ENCODE peak calls at places on chromosomes 1 and 21, in seven cellular contexts. K is A673, H is BJ, W is AG04449, V is astrocyte of the spinal cord, M is cardiac muscle cell, Y is colonic mucosa. A is an unnamed sample.

GRCh38 chr1:58584082-58584895 is 7.2 kb upstream of the TACSTD2 start:
- DNase-seq in K (peak; percentile 50), V (peak; percentile 94), M (peak; percentile 97), H (peak; percentile 94), W (peak; percentile 86), Y (peak; percentile 29), A (peak; percentile 80)

GRCh38 chr1:7267493-7267892 is 482.2 kb downstream of the CAMTA1 start:
- DNase-seq in Y (peak; percentile 11), V (peak; percentile 47), K (no peak), W (no peak), H (no peak), M (no peak), A (peak; percentile 76)

GRCh38 chr1:197928849-197929336 is 11.7 kb downstream of the LHX9 start:
- DNase-seq in V (no peak), W (no peak), Y (no peak), K (no peak), M (no peak), H (no peak), A (no peak)

GRCh38 chr1:30143517-30143916 is 579.9 kb downstream of the MATN1 start:
- DNase-seq in V (no peak), M (no peak), W (no peak), Y (no peak), K (no peak), H (no peak), A (no peak)

GRCh38 chr1:47842228-47842627 is 155.0 kb downstream of the TRABD2B start:
- DNase-seq in M (no peak), H (no peak), V (no peak), Y (no peak), K (no peak), W (no peak), A (no peak)

GRCh38 chr1:34408011-34408410 is 231.3 kb downstream of the C1orf94 start:
- DNase-seq in H (no peak), M (no peak), Y (peak; percentile 14), V (no peak), W (no peak), K (no peak), A (no peak)

GRCh38 chr21:36027352-36027751 is 33.0 kb downstream of the SETD4 start:
- DNase-seq in H (no peak), M (peak; percentile 29), W (no peak), V (no peak), Y (no peak), K (no peak), A (no peak)

GRCh38 chr21:28627691-28628090 is 365.0 kb downstream of the LTN1 start:
- DNase-seq in W (no peak), H (no peak), Y (no peak), M (no peak), K (peak; percentile 31), V (no peak), A (no peak)

GRCh38 chr1:153550827-153551512 is 1.9 kb upstream of the S100A3 start:
- DNase-seq in M (no peak), K (no peak), H (no peak), W (no peak), V (no peak), Y (no peak), A (no peak)

GRCh38 chr1:25099343-25099951 is 132.9 kb downstream of the SYF2 start:
- DNase-seq in V (no peak), W (no peak), M (no peak), H (no peak), Y (peak; percentile 21), K (no peak), A (no peak)

GRCh38 chr1:246790364-246790763 is 66.2 kb downstream of the SCCPDH start:
- DNase-seq in V (no peak), W (no peak), H (no peak), Y (no peak), K (no peak), M (no peak), A (no peak)

GRCh38 chr1:181504294-181505115 is 21.2 kb downstream of the CACNA1E start:
- DNase-seq in W (no peak), V (no peak), H (no peak), M (peak; percentile 28), Y (no peak), K (peak; percentile 71), A (no peak)

GRCh38 chr1:90114521-90115141 is 119.7 kb downstream of the ZNF326 start:
- DNase-seq in H (peak; percentile 5), Y (no peak), K (peak; percentile 90), W (peak; percentile 1), M (peak; percentile 65), V (peak; percentile 59), A (no peak)

GRCh38 chr1:61606448-61607312 is 118.3 kb downstream of the TM2D1 start:
- DNase-seq in M (peak; percentile 73), V (peak; percentile 37), K (no peak), H (no peak), Y (peak; percentile 44), W (no peak), A (no peak)

DNA sequence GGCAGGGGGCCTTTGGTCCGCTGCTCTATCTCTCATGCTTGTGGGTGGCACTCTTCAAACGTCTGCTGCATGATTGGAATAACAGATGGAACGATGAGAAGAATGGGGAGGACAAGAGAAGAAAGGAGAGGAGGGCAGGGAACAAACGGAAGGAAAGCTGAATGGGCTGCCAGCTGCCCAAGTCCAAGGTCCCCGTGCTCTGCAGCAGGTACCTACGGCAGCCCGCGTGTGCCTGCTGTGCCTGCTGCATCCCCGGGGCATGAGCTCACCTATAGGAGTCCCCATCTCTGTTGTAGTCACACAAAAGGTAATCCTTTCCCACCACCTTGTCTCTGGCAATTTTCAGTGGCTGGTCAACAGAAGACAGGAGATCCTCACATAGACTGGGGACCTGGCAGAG is 73.1 kb downstream of the SLC66A1 start:
- DNase-seq in M (no peak), W (no peak), H (no peak), K (no peak), V (no peak), Y (no peak), A (no peak)
- H3K4me3 ChIP-seq in M (no peak overlapping the region), W (no peak overlapping the region), H (no peak overlapping the region), K (no peak overlapping the region), V (no peak overlapping the region), Y (no peak overlapping the region), A (no peak overlapping the region)

GRCh38 chr21:44903054-44903685 is 17.5 kb downstream of the ITGB2 start:
- DNase-seq in W (no peak), K (no peak), Y (no peak), H (no peak), M (no peak), V (no peak), A (no peak)

GRCh38 chr21:44905725-44906084 is 15.0 kb downstream of the ITGB2 start:
- DNase-seq in M (no peak), V (no peak), W (no peak), Y (no peak), H (no peak), K (no peak), A (no peak)

GRCh38 chr21:44903689-44904088 is 17.0 kb downstream of the ITGB2 start:
- DNase-seq in M (no peak), K (no peak), H (no peak), W (no peak), V (no peak), Y (no peak), A (no peak)

GRCh38 chr21:44904141-44904923 is 16.4 kb downstream of the ITGB2 start:
- DNase-seq in V (no peak), Y (no peak), K (no peak), W (no peak), M (no peak), H (no peak), A (no peak)

DNA sequence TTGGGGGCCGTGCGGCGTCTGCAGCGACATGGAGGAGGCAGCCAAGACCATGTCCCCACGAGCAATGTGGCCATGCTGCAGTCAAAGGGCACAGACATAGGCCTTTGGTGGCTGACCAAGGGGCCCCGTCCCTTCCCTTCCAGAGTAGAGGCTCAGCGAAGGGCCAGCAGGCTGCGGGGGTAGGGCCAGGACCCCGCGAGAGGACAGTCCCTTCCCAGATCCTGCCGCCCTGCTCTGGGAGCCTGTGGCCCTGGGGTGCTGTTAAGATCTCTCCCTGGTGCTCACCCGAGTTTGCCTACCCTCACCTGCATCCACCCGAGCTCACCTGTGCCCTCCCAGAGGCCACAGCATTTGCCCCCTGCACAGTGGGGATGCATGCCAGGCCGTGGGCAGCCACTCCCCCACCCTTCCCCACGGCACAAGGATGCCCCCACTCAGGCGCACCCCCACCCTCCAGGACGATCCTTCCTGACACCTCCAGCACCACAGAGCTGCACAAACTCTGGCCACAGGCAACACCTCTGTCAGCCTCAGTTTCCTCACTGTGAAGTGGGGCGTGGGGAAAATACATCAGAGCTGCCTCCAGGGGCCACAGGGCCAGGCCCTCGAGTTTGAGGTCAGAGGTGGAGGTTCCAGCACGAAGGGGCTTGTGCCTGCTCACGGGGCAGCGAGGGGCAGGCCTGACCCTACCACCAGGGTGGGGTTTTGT is 15.5 kb downstream of the ITGB2 start:
- DNase-seq in Y (no peak), H (no peak), M (no peak), W (no peak), K (no peak), V (no peak), A (no peak)
- TF ChIP-seq CTCF in Y (no peak), H (no peak), M (no peak), W (no peak), K (no peak), V (no peak), A (no peak)

GRCh38 chr1:175002910-175003517 is 3.3 kb downstream of the CACYBP start:
- DNase-seq in W (no peak), Y (no peak), K (no peak), M (no peak), H (no peak), V (no peak), A (no peak)
- H3K4me3 ChIP-seq in W (no peak overlapping the region), Y (no peak overlapping the region), K (no peak overlapping the region), M (no peak overlapping the region), H (no peak overlapping the region), V (no peak overlapping the region), A (no peak overlapping the region)

DNA sequence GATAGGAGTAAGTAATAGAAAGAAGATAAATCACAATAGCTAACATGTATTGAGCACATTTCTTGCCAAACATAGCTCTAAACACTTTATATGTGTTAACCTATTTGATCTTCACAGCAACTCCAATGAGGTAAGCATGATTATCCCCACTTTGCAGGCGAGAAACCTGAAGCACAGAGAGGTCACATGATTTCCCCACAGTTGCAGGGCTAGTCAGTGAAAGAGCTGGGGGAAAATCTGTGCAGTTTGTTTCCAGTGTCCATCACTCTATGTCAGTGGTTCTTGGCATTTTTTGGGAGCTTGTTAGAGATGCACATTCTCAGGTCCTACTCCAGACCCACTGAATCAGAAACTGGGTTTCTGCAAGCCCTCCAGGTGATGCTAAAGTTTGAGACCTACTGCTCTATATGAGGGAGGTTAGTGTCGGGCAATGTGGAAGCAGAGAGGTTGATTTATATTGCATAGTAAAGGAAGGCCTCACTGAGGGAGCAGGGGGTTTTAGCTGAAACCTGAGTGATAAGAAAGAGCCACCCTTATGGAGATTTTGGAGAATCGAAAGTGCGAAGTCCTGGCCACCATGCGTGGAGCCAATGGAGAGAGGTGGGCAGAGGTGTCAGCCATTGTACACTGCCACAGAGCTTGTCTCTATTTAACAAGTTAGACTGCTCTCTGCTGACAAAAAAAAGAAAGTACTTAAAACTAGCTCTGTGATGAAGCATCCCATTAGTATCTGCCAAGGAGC is 20.9 kb downstream of the MCOLN3 start:
- DNase-seq in V (no peak), M (peak; percentile 60), K (peak; percentile 32), H (no peak), Y (no peak), W (no peak), A (no peak)
- TF ChIP-seq CTCF in V (no peak), M (peak; percentile 27), K (peak; percentile 35), H (peak; percentile 11), Y (no peak), W (no peak), A (no peak)